ENCODE peak calls at places on chromosomes 6 and 20, in five cellular contexts. N is neuronal stem cell; Y is SJSA1; M is right cardiac atrium; C is effector memory CD4-positive, alpha-beta T cell. D is an unnamed sample.

GRCh38 chr6:168415149-168415992 is 25.6 kb upstream of the SMOC2 start:
- DNase-seq in N (no peak), Y (no peak), M (no peak), C (no peak), D (no peak)

GRCh38 chr6:129598244-129599187 is 111.5 kb downstream of the ARHGAP18 start:
- DNase-seq in N (peak; percentile 65), Y (peak; percentile 78), M (no peak), C (no peak), D (peak; percentile 85)

GRCh38 chr6:146915671-146916127 is 288.5 kb upstream of the STXBP5 start:
- DNase-seq in N (no peak), Y (peak; percentile 59), M (no peak), C (no peak), D (peak; percentile 78)

GRCh38 chr6:156557269-156557885 is 219.8 kb upstream of the ARID1B start:
- DNase-seq in N (no peak), Y (peak; percentile 27), M (peak; percentile 87), C (no peak), D (no peak)

GRCh38 chr6:124193132-124193531 is 389.5 kb downstream of the NKAIN2 start:
- DNase-seq in N (no peak), Y (no peak), M (peak; percentile 27), C (no peak), D (no peak)

GRCh38 chr6:145323652-145324051 is 411.7 kb downstream of the EPM2A start:
- DNase-seq in N (no peak), Y (no peak), M (no peak), C (no peak), D (no peak)

GRCh38 chr20:62434098-62434497 is 6.8 kb upstream of the RBBP8NL start:
- DNase-seq in N (no peak), Y (no peak), M (peak; percentile 90), C (no peak), D (no peak)

GRCh38 chr6:151914475-151914874 is 107.0 kb downstream of the ESR1 start:
- DNase-seq in N (no peak), Y (peak; percentile 87), M (no peak), C (no peak), D (peak; percentile 54)

GRCh38 chr6:136930528-136930927 is 8.4 kb downstream of the SLC35D3 start:
- DNase-seq in N (no peak), Y (no peak), M (no peak), C (no peak), D (no peak)

GRCh38 chr20:63267681-63268080 is 4.9 kb upstream of the ARFGAP1 start:
- DNase-seq in N (no peak), Y (no peak), M (no peak), C (no peak), D (no peak)

GRCh38 chr6:150624199-150624598 is 24.5 kb downstream of the PLEKHG1 start:
- DNase-seq in N (no peak), Y (no peak), M (no peak), C (no peak), D (no peak)

GRCh38 chr20:17648782-17649730 is 33.0 kb downstream of the RRBP1 start:
- DNase-seq in N (no peak), Y (no peak), M (peak; percentile 74), C (no peak), D (no peak)

GRCh38 chr6:39681566-39682250 is 43.5 kb downstream of the KIF6 start:
- DNase-seq in N (no peak), Y (no peak), M (no peak), C (no peak), D (peak; percentile 10)

GRCh38 chr20:34982270-34983088 is 26.8 kb downstream of the MYH7B start:
- DNase-seq in N (no peak), Y (no peak), M (no peak), C (no peak), D (no peak)

GRCh38 chr6:21305827-21306469 is 287.6 kb upstream of the SOX4 start:
- DNase-seq in N (no peak), Y (no peak), M (no peak), C (no peak), D (peak; percentile 71)

GRCh38 chr6:38695227-38695900 is 7.6 kb downstream of the GLO1 start:
- DNase-seq in N (no peak), Y (no peak), M (no peak), C (no peak), D (no peak)

GRCh38 chr6:121826156-121826810 is 390.8 kb downstream of the GJA1 start:
- DNase-seq in N (no peak), Y (peak; percentile 77), M (no peak), C (no peak), D (peak; percentile 96)

GRCh38 chr6:106961801-106962200 is 12.7 kb downstream of the CD24 start:
- DNase-seq in N (no peak), Y (no peak), M (no peak), C (no peak), D (no peak)

GRCh38 chr20:536426-537012 is 7.1 kb downstream of the CSNK2A1 start:
- DNase-seq in N (no peak), Y (no peak), M (no peak), C (no peak), D (no peak)

GRCh38 chr20:52031574-52032303 is 159.8 kb downstream of the ZFP64 start:
- DNase-seq in N (no peak), Y (peak; percentile 97), M (no peak), C (no peak), D (peak; percentile 74)

GRCh38 chr20:50286609-50287008 is 96.0 kb downstream of the CEBPB start:
- DNase-seq in N (no peak), Y (peak; percentile 85), M (peak; percentile 88), C (no peak), D (peak; percentile 95)

GRCh38 chr6:156167289-156168076 is 609.7 kb upstream of the ARID1B start:
- DNase-seq in N (no peak), Y (no peak), M (peak; percentile 59), C (no peak), D (no peak)

GRCh38 chr20:17611540-17612286 is 41.8 kb downstream of the DSTN start:
- DNase-seq in N (no peak), Y (no peak), M (no peak), C (no peak), D (peak; percentile 30)

GRCh38 chr20:62946918-62947317 is 5.6 kb upstream of the SLC17A9 start:
- DNase-seq in N (no peak), Y (no peak), M (peak; percentile 84), C (no peak), D (no peak)

GRCh38 chr6:108193120-108193519 is 27.3 kb downstream of the NR2E1 start:
- DNase-seq in N (no peak), Y (no peak), M (no peak), C (no peak), D (no peak)

GRCh38 chr20:57102160-57102559 is 164.3 kb downstream of the BMP7 start:
- DNase-seq in N (no peak), Y (no peak), M (no peak), C (no peak), D (no peak)

GRCh38 chr20:4919047-4919704 is 82.1 kb downstream of the SLC23A2 start:
- DNase-seq in N (no peak), Y (no peak), M (no peak), C (no peak), D (no peak)

GRCh38 chr20:36851490-36851889 is 24.4 kb upstream of the TLDC2 start:
- DNase-seq in N (no peak), Y (no peak), M (no peak), C (no peak), D (no peak)

GRCh38 chr6:7050099-7050498 is 57.7 kb upstream of the RREB1 start:
- DNase-seq in N (no peak), Y (no peak), M (no peak), C (no peak), D (no peak)
- H3K4me3 ChIP-seq in N (no peak overlapping the region), Y (no peak overlapping the region), M (no peak overlapping the region), C (no peak overlapping the region), D (no peak overlapping the region)

DNA sequence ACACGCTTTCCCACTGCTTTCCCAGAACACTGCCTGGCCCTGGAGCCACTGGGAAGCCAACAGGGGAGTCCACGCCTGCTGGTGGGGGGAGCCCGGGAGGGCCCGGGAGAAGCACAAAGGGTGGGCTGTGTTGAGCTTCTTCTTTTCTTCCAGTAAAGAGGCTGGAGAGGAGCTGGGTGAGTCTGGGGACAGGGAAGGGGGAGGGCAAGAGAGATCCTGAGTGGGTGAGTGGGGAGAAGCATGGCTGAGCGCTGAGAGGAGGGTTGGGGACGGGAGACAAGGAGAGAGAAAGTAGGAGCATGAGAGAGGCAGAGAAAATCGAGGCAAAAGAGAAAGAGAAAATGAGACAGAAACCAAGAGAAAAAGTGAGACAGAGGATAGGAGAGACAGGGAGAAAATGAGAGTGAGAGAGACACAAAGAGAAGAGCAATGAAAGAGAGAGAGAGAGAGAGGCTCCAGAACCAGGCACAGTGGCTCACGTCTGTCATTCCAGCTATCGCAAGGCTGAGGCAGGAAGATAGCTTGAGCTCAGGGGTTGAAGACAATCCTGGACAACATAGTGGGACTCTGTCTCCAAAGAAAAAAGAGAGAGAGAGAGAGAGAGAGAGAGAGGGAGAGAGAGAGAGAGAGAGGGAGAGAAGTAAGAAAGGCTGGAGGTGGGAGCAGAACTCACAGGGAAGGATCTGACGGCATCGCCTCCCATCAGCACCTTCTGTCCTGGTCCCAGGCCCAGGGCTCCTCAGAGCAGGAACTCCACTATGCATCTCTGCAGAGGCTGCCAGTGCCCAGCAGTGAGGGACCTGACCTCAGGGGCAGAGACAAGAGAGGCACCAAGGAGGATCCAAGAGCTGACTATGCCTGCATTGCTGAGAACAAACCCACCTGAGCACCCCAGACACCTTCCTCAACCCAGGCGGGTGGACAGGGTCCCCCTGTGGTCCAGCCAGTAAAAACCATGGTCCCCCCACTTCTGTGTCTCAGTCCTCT is 2.0 kb downstream of the LST1 start:
- DNase-seq in N (no peak), Y (no peak), M (no peak), C (no peak), D (no peak)
- H3K4me3 ChIP-seq in N (no peak overlapping the region), Y (no peak overlapping the region), M (no peak overlapping the region), C (peak overlapping the region; percentile 3), D (no peak overlapping the region)

GRCh38 chr6:75202676-75203131 is 3.1 kb downstream of the COL12A1 start:
- DNase-seq in N (no peak), Y (no peak), M (peak; percentile 40), C (no peak), D (peak; percentile 48)

GRCh38 chr6:75204959-75205775 is 686 bp downstream of the COL12A1 start:
- DNase-seq in N (peak; percentile 38), Y (peak; percentile 78), M (peak; percentile 69), C (no peak), D (peak; percentile 70)

GRCh38 chr6:75205776-75206334 is at the start of gene COL12A1:
- DNase-seq in N (peak; percentile 70), Y (peak; percentile 97), M (peak; percentile 97), C (no peak), D (peak; percentile 99)

GRCh38 chr6:75203721-75204120 is 2.1 kb downstream of the COL12A1 start:
- DNase-seq in N (no peak), Y (no peak), M (peak; percentile 18), C (no peak), D (peak; percentile 72)

GRCh38 chr6:75204222-75204958 is 1.5 kb downstream of the COL12A1 start:
- DNase-seq in N (peak; percentile 61), Y (peak; percentile 71), M (peak; percentile 87), C (no peak), D (peak; percentile 96)
- H3K4me3 ChIP-seq in N (no peak overlapping the region), Y (peak overlapping the region; percentile 75), M (peak overlapping the region; percentile 56), C (peak overlapping the region; percentile 41), D (peak overlapping the region; percentile 99)

GRCh38 chr6:139313784-139314545 is 22.2 kb upstream of the TXLNB start:
- DNase-seq in N (no peak), Y (no peak), M (no peak), C (no peak), D (no peak)
- H3K4me3 ChIP-seq in N (no peak overlapping the region), Y (no peak overlapping the region), M (no peak overlapping the region), C (no peak overlapping the region), D (no peak overlapping the region)

DNA sequence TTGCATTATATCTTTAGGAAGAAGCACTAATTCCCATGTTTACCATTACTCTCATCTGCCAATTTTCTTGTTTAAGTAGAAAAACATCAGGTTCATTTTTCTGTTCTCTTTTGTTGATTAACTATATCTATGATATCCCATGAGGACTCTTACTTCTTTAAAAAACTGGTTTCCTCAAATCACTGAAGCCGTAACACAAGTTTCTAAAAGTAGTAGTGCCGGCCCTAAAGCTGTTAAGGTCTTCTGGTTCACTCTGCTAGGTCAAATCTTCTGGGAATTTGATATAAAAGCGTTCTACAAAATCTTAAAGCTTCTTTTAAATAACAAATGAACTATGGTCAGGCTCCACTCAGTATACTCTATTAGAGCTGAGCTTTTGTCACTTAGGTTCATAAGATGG is 20.3 kb downstream of the SMLR1 start:
- DNase-seq in N (no peak), Y (no peak), M (no peak), C (no peak), D (no peak)
- H3K4me3 ChIP-seq in N (no peak overlapping the region), Y (no peak overlapping the region), M (no peak overlapping the region), C (no peak overlapping the region), D (no peak overlapping the region)